ENCODE peak calls at places on chromosomes 5 and 9, in six cellular contexts. P, M, G, K, W and N are unnamed samples.

GRCh38 chr5:158670199-158670598 is 429.5 kb downstream of the EBF1 start:
- DNase-seq in G (no peak), M (no peak), W (no peak), P (no peak), K (no peak), N (no peak)

GRCh38 chr5:99004960-99005359 is 76.2 kb upstream of the CHD1 start:
- DNase-seq in M (no peak), W (no peak), K (peak; percentile 61), G (no peak), P (no peak), N (no peak)

GRCh38 chr5:170614071-170614490 is 110.3 kb downstream of the KCNIP1 start:
- DNase-seq in M (no peak), P (no peak), K (no peak), W (no peak), G (no peak), N (no peak)

GRCh38 chr9:118362123-118362522 is 657.9 kb downstream of the TLR4 start:
- DNase-seq in G (no peak), W (no peak), M (no peak), P (no peak), K (no peak), N (no peak)

GRCh38 chr5:172906436-172906835 is 52.8 kb upstream of the RPL26L1 start:
- DNase-seq in W (no peak), K (peak; percentile 57), M (peak; percentile 66), G (peak; percentile 17), P (no peak), N (no peak)

GRCh38 chr5:34930527-34930844 is 1.1 kb downstream of the DNAJC21 start:
- DNase-seq in W (no peak), K (no peak), P (peak; percentile 67), G (no peak), M (no peak), N (no peak)

GRCh38 chr9:73743826-73744225 is 592.2 kb downstream of the ANXA1 start:
- DNase-seq in P (no peak), K (no peak), W (no peak), G (no peak), M (no peak), N (no peak)

GRCh38 chr9:22208846-22209585 is 199.9 kb upstream of the CDKN2B start:
- DNase-seq in W (no peak), M (no peak), K (no peak), G (no peak), P (no peak), N (no peak)

GRCh38 chr9:114366334-114367128 is 21.3 kb downstream of the AKNA start:
- DNase-seq in G (no peak), K (no peak), M (no peak), W (no peak), P (no peak), N (no peak)

GRCh38 chr5:160438316-160439204 is 16.9 kb downstream of the PTTG1 start:
- DNase-seq in P (peak; percentile 79), G (peak; percentile 27), M (peak; percentile 23), W (peak; percentile 48), K (peak; percentile 69), N (no peak)

GRCh38 chr5:111017731-111018130 is 53.8 kb upstream of the TSLP start:
- DNase-seq in W (no peak), G (no peak), M (no peak), K (no peak), P (no peak), N (no peak)

GRCh38 chr9:35661756-35662350 is 3.1 kb downstream of the ARHGEF39 start:
- DNase-seq in K (no peak), M (no peak), G (no peak), P (no peak), W (no peak), N (no peak)

GRCh38 chr5:43041131-43041668 is 1.1 kb upstream of the ANXA2R start:
- DNase-seq in P (no peak), K (no peak), W (no peak), M (peak; percentile 51), G (peak; percentile 60), N (no peak)

GRCh38 chr9:94903961-94904421 is 177.5 kb downstream of the AOPEP start:
- DNase-seq in P (no peak), M (no peak), G (no peak), K (no peak), W (no peak), N (no peak)

GRCh38 chr9:70429899-70430298 is 15.4 kb upstream of the KLF9 start:
- DNase-seq in K (no peak), G (no peak), P (no peak), M (no peak), W (no peak), N (no peak)

GRCh38 chr5:30341492-30341891 is 852.0 kb upstream of the CDH6 start:
- DNase-seq in P (no peak), K (no peak), G (no peak), W (no peak), M (no peak), N (no peak)

GRCh38 chr5:176611435-176611834 is 1.5 kb upstream of the GPRIN1 start:
- DNase-seq in W (peak; percentile 21), M (peak; percentile 34), G (peak; percentile 62), K (no peak), P (peak; percentile 79), N (no peak)

GRCh38 chr9:2241461-2241874 is 226.3 kb downstream of the SMARCA2 start:
- DNase-seq in W (no peak), G (peak; percentile 56), P (peak; percentile 87), M (peak; percentile 51), K (no peak), N (no peak)

GRCh38 chr9:133509179-133510083 is 15.3 kb downstream of the MYMK start:
- DNase-seq in G (no peak), W (no peak), P (no peak), K (no peak), M (no peak), N (no peak)

DNA sequence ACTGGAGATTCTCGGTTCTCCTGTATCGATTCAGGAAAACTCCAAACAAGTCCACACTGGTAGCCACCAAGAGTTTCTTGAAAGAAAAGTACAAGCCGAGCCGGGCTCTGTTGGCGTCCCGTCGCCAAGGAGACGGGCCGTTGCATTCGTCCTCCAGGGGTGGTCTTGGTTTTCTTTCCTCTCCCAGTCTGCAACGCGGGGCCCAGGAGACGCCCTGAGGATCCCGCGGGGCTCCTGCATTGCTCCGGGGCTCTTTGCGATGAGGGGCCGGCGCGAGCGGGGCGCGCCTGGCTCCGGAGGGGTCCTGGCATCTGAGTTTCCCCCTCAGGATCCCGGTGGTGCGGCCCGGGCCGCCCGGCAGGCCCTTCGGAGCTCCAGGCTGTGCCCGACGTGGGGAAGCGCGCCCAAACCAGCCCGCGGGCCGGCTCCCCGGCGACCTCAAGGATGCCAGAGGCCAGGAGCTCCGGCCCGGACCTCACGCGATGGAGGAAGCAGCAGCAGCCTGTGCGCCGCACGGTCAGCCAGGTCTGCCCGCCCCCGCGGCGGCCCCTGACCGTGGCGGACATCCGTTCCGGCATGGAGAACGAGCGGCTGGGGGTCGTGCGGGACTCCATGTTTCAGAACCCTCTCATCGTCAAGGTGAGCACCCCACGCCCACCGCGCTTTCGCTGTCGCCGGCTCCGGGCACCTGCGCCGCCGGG is at the start of gene CFAP77:
- DNase-seq in W (peak; percentile 26), P (peak; percentile 52), K (no peak), M (no peak), G (peak; percentile 33), N (no peak)
- H3K27me3 ChIP-seq in W (peaks cover 3% of the 10 kb centered on the region), P (peaks cover 17% of the 10 kb centered on the region), K (peaks cover 18% of the 10 kb centered on the region), M (peaks cover 7% of the 10 kb centered on the region), G (no peaks in the 10 kb centered on the region), N (peaks cover 52% of the 10 kb centered on the region)

GRCh38 chr5:141388661-141389060 is 1.2 kb downstream of the PCDHGB4 start:
- DNase-seq in P (no peak), M (no peak), G (no peak), K (no peak), W (no peak), N (no peak)

GRCh38 chr5:141393267-141393666 is 834 bp downstream of the PCDHGA8 start:
- DNase-seq in W (no peak), K (no peak), M (no peak), P (no peak), G (no peak), N (no peak)

GRCh38 chr5:141389153-141390042 is 1.9 kb downstream of the PCDHGB4 start:
- DNase-seq in P (no peak), K (no peak), G (no peak), W (no peak), M (no peak), N (no peak)

GRCh38 chr5:141398608-141399007 is 861 bp downstream of the PCDHGB5 start:
- DNase-seq in W (no peak), G (no peak), P (no peak), M (no peak), K (no peak), N (no peak)

DNA sequence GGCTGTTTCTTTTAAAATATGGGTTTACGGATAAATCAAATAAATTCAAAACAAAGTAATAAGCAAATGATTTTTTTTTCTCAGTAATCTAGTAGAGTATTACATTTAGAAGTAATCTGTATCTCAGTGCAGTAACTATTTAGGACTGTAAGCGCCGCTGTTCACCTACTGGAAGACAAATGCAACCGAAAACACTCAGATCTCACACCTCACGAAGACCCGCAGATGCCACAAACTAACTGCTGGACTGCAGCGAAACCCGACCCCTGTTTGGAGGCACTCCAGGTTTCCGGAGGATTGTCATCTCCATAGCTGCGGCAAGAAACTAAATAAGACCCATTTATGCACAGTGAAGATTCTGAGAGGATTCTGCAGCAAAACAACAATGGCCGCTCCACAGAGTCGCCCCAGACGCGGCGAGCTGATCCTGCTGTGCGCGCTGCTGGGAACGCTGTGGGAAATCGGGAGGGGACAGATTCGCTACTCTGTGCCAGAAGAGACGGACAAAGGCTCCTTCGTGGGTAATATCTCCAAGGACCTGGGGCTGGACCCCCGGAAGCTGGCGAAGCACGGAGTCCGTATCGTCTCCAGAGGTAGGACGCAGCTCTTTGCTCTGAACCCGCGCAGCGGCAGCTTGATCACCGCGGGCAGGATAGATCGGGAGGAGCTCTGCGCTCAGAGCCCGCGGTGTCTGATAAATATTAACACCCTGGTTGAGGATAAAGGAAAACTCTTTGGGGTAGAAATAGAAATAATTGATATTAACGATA is at the start of gene PCDHGA8:
- DNase-seq in W (peak; percentile 21), G (no peak), M (no peak), K (no peak), P (no peak), N (no peak)
- H3K9me3 ChIP-seq in W (no peaks in the 10 kb centered on the region), G (peaks cover 9% of the 10 kb centered on the region), M (peaks cover 82% of the 10 kb centered on the region), K (peaks cover 5% of the 10 kb centered on the region), P (peaks cover 2% of the 10 kb centered on the region), N (peaks cover 73% of the 10 kb centered on the region)

DNA sequence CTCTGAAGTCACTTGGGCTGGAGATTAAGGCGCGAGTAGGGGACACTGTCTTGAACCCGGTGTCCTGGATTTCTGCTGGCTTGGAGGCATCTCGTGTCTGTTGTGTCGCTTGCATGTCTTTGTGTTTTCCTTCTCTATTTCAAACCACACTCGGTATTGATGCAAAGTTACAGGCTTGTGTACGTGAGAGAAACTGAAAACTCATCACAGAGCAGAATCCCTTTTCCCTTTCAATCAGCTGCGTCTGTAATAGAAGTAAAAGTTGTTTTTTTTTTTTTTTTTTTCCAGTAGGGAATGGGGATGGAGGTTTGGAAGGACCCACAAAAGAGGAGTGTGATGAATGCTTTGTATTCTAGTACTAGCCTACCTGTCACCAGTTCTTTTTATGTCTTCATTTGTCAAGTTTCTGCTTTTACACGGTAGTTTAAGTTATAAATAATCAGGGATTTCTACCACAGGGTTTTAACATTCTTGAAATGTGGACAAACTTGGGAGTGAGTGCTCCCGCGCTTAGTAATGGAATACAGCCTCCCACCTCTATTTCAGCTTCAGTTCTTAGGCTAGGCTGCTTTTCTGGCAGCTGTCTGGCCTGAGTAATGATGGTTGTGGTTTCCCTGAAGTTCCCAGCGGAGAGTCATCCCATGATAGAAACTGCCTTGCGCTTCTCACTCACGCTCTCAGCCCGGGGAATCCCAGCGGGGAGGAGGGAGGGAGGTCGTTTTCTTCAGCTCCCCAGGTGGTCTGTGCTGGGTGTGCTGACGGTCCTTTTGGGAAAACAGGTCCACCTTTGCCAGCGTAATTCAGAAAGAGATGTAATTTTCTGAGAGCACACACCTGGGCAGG is 789 bp downstream of the TJP2 start:
- DNase-seq in W (no peak), K (peak; percentile 74), M (peak; percentile 71), P (peak; percentile 57), G (peak; percentile 66), N (peak; percentile 66)
- TF ChIP-seq POLR2A in W (no peak), K (no peak), M (no peak), P (no peak), G (no peak), N (no peak)

GRCh38 chr9:119368681-119369581 is at the start of gene BRINP1:
- DNase-seq in P (no peak), K (no peak), W (no peak), M (no peak), G (no peak), N (no peak)
- H3K27me3 ChIP-seq in P (no peaks in the 10 kb centered on the region), K (no peaks in the 10 kb centered on the region), W (no peaks in the 10 kb centered on the region), M (no peaks in the 10 kb centered on the region), G (no peaks in the 10 kb centered on the region), N (peaks cover 47% of the 10 kb centered on the region)